ENCODE peak calls at places on chromosomes 4 and X, in four cellular contexts. One of them, this sample, is unnamed.

GRCh38 chrX:110032534-110033161 is 29.7 kb downstream of the TMEM164 start:
- DNase-seq in A549: no peak
- DNase-seq in HepG2: no peak
- DNase-seq in K562: no peak
- DNase-seq in this sample: no peak

GRCh38 chr4:112895785-112896184 is 153.7 kb upstream of the ANK2 start:
- DNase-seq in K562: no peak
- DNase-seq in A549: no peak
- DNase-seq in HepG2: no peak
- DNase-seq in this sample: peak

GRCh38 chr4:148539387-148539786 is 97.2 kb upstream of the NR3C2 start:
- DNase-seq in HepG2: no peak
- DNase-seq in K562: no peak
- DNase-seq in A549: no peak
- DNase-seq in this sample: no peak

GRCh38 chrX:149312936-149313432 is 192.1 kb downstream of the IDS start:
- DNase-seq in HepG2: no peak
- DNase-seq in A549: no peak
- DNase-seq in K562: no peak
- DNase-seq in this sample: no peak

GRCh38 chr4:163948920-163949455 is 454.5 kb downstream of the TMA16 start:
- DNase-seq in K562: no peak
- DNase-seq in HepG2: no peak
- DNase-seq in A549: no peak
- DNase-seq in this sample: no peak

GRCh38 chr4:186749611-186750281 is 26.1 kb upstream of the FAT1 start:
- DNase-seq in K562: no peak
- DNase-seq in A549: no peak
- DNase-seq in HepG2: peak
- DNase-seq in this sample: no peak

GRCh38 chr4:1337376-1337831 is 9.6 kb upstream of the UVSSA start:
- DNase-seq in A549: no peak
- DNase-seq in K562: no peak
- DNase-seq in HepG2: peak
- DNase-seq in this sample: no peak

GRCh38 chrX:117063224-117063623 is 600.4 kb upstream of the CT83 start:
- DNase-seq in HepG2: no peak
- DNase-seq in K562: no peak
- DNase-seq in A549: no peak
- DNase-seq in this sample: no peak

GRCh38 chr4:180665481-180665880 is 1577.7 kb upstream of the TENM3 start:
- DNase-seq in HepG2: no peak
- DNase-seq in K562: no peak
- DNase-seq in A549: no peak
- DNase-seq in this sample: no peak

GRCh38 chrX:39513836-39514235 is 583.9 kb downstream of the BCOR start:
- DNase-seq in A549: peak
- DNase-seq in K562: peak
- DNase-seq in HepG2: no peak
- DNase-seq in this sample: no peak

GRCh38 chr4:3250438-3250955 is 1.5 kb downstream of the MSANTD1 start:
- DNase-seq in K562: no peak
- DNase-seq in HepG2: peak
- DNase-seq in A549: no peak
- DNase-seq in this sample: peak

GRCh38 chrX:107834273-107835201 is 8.9 kb downstream of the MID2 start:
- DNase-seq in K562: no peak
- DNase-seq in A549: no peak
- DNase-seq in HepG2: no peak
- DNase-seq in this sample: no peak

GRCh38 chr4:48792348-48793006 is 12.4 kb upstream of the FRYL start:
- DNase-seq in K562: no peak
- DNase-seq in HepG2: no peak
- DNase-seq in A549: no peak
- DNase-seq in this sample: no peak

GRCh38 chrX:38837389-38837788 is 36.1 kb downstream of the MID1IP1 start:
- DNase-seq in A549: no peak
- DNase-seq in K562: no peak
- DNase-seq in HepG2: no peak
- DNase-seq in this sample: no peak

GRCh38 chr4:153641532-153641931 is 42.5 kb upstream of the TLR2 start:
- DNase-seq in K562: no peak
- DNase-seq in A549: no peak
- DNase-seq in HepG2: no peak
- DNase-seq in this sample: no peak

GRCh38 chr4:70158576-70158975 is 4.5 kb downstream of the PRR27 start:
- DNase-seq in K562: no peak
- DNase-seq in HepG2: no peak
- DNase-seq in A549: no peak
- DNase-seq in this sample: peak
- TF ChIP-seq NR3C1 in K562: no peak
- TF ChIP-seq NR3C1 in HepG2: no peak
- TF ChIP-seq NR3C1 in A549: no peak
- TF ChIP-seq NR3C1 in this sample: no peak

GRCh38 chr4:8235686-8236085 is 33.9 kb upstream of the HTRA3 start:
- DNase-seq in A549: no peak
- DNase-seq in HepG2: no peak
- DNase-seq in K562: no peak
- DNase-seq in this sample: no peak
- TF ChIP-seq NR3C1 in A549: no peak
- TF ChIP-seq NR3C1 in HepG2: no peak
- TF ChIP-seq NR3C1 in K562: no peak
- TF ChIP-seq NR3C1 in this sample: no peak

DNA sequence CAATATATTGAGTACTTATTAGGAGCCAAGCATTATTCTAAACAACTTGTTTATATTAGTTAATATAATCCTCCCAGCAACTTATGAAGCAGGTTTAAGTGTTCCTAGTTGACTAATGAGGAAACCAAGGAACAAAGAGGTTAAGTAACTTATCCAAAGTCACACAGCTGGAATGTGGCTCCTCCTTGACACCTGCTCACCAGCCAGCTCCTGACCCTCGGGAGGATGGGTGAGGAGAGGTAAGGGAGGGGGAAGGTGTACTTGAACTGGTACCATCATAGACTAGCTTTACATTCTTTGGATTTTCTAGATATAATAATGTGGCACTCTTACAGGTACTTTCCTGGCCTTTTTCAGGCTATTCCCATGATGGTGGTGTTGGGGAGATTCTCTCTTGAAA is 50.7 kb downstream of the ARHGEF38 start:
- DNase-seq in K562: no peak
- DNase-seq in HepG2: no peak
- DNase-seq in A549: no peak
- DNase-seq in this sample: no peak
- TF ChIP-seq NR3C1 in K562: no peak
- TF ChIP-seq NR3C1 in HepG2: no peak
- TF ChIP-seq NR3C1 in A549: no peak
- TF ChIP-seq NR3C1 in this sample: no peak

GRCh38 chr4:73220815-73221214 is 37.8 kb downstream of the ANKRD17 start:
- DNase-seq in A549: no peak
- DNase-seq in HepG2: no peak
- DNase-seq in K562: no peak
- DNase-seq in this sample: no peak

GRCh38 chr4:73221734-73222133 is 36.9 kb downstream of the ANKRD17 start:
- DNase-seq in K562: no peak
- DNase-seq in A549: no peak
- DNase-seq in HepG2: no peak
- DNase-seq in this sample: no peak

GRCh38 chr4:73224886-73225285 is 33.7 kb downstream of the ANKRD17 start:
- DNase-seq in K562: no peak
- DNase-seq in HepG2: no peak
- DNase-seq in A549: no peak
- DNase-seq in this sample: no peak

GRCh38 chr4:73223258-73223651 is 35.3 kb downstream of the ANKRD17 start:
- DNase-seq in HepG2: no peak
- DNase-seq in K562: no peak
- DNase-seq in A549: peak
- DNase-seq in this sample: no peak

DNA sequence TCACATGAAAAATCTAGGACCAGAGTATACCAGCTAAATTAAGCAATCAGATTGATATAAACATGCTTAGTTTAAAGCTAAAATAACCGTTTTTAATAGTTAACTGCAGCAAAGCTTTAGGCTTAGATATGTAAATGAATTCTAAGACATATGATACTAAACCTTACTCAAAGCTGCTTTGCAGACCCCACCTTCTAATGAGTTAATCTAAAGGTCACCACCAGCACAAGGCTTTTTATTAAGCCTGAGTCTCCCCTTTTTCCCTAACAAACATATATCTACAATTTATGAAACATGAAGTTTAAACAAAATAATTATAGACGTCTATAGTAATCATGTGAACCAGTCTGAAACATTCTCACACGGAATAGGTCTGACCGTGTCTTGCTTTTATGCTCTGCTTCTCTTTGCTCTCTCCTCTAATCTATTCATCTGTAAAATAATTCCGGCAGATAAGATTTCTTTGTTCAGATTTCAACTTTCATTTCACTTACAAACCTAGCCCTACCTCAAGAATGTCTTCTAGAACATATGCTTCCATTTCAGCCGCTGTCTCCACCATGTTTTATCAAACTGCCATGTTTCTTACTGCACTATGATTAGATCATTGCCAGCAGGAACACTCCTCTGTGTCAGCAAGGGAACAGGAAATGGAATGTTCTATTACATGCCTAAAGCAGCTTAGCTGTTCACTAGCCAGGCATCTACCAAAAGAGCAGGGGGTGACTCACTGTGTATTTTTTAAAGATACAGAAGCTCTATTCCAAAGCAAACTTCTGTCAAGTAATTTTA is 35.9 kb downstream of the ANKRD17 start:
- DNase-seq in HepG2: peak
- DNase-seq in A549: peak
- DNase-seq in K562: peak
- DNase-seq in this sample: no peak
- TF ChIP-seq NR3C1 in HepG2: no peak
- TF ChIP-seq NR3C1 in A549: no peak
- TF ChIP-seq NR3C1 in K562: no peak
- TF ChIP-seq NR3C1 in this sample: no peak

GRCh38 chrX:6849711-6850415 is 297.6 kb upstream of the STS start:
- DNase-seq in A549: no peak
- DNase-seq in K562: no peak
- DNase-seq in HepG2: no peak
- DNase-seq in this sample: no peak
- TF ChIP-seq NR3C1 in A549: no peak
- TF ChIP-seq NR3C1 in K562: no peak
- TF ChIP-seq NR3C1 in HepG2: no peak
- TF ChIP-seq NR3C1 in this sample: no peak

GRCh38 chr4:85883180-85883579 is 408.2 kb downstream of the ARHGAP24 start:
- DNase-seq in K562: no peak
- DNase-seq in HepG2: no peak
- DNase-seq in A549: no peak
- DNase-seq in this sample: no peak
- TF ChIP-seq NR3C1 in K562: no peak
- TF ChIP-seq NR3C1 in HepG2: no peak
- TF ChIP-seq NR3C1 in A549: no peak
- TF ChIP-seq NR3C1 in this sample: no peak

GRCh38 chrX:134761788-134762187 is 103.5 kb upstream of the PLAC1 start:
- DNase-seq in K562: no peak
- DNase-seq in A549: peak
- DNase-seq in HepG2: peak
- DNase-seq in this sample: no peak
- TF ChIP-seq NR3C1 in K562: no peak
- TF ChIP-seq NR3C1 in A549: no peak
- TF ChIP-seq NR3C1 in HepG2: no peak
- TF ChIP-seq NR3C1 in this sample: no peak

DNA sequence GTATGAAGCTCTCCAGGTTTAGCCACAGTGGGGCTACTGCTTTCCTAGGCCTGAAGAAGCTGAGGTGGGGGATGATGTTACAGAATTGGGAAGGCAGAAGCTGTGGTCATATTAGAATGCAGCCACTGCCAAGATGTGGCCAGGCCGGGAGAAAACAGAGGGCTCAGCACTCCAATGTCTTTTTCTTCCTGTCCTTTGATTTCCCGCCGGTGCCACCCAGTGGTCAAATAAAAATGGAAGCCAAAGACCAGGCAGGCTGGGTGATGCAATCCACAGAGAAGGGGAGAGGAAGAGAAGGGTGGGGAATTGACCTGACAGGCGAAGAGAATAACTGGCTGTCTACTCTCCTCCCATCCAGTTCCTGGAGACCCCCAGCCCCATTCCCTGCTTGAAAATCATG is 94.9 kb upstream of the SHISA3 start:
- DNase-seq in K562: peak
- DNase-seq in A549: peak
- DNase-seq in HepG2: peak
- DNase-seq in this sample: peak
- TF ChIP-seq NR3C1 in K562: no peak
- TF ChIP-seq NR3C1 in A549: no peak
- TF ChIP-seq NR3C1 in HepG2: no peak
- TF ChIP-seq NR3C1 in this sample: no peak

GRCh38 chr4:77861500-77861899 is 1.1 kb upstream of the MRPL1 start:
- DNase-seq in A549: no peak
- DNase-seq in HepG2: peak
- DNase-seq in K562: no peak
- DNase-seq in this sample: no peak

GRCh38 chr4:77862478-77863216 is at the start of gene MRPL1:
- DNase-seq in A549: peak
- DNase-seq in HepG2: peak
- DNase-seq in K562: peak
- DNase-seq in this sample: peak

GRCh38 chr4:77856152-77856551 is 6.5 kb upstream of the MRPL1 start:
- DNase-seq in A549: no peak
- DNase-seq in HepG2: no peak
- DNase-seq in K562: no peak
- DNase-seq in this sample: no peak

GRCh38 chr4:77854431-77855111 is 8.1 kb upstream of the MRPL1 start:
- DNase-seq in HepG2: no peak
- DNase-seq in A549: no peak
- DNase-seq in K562: no peak
- DNase-seq in this sample: no peak

DNA sequence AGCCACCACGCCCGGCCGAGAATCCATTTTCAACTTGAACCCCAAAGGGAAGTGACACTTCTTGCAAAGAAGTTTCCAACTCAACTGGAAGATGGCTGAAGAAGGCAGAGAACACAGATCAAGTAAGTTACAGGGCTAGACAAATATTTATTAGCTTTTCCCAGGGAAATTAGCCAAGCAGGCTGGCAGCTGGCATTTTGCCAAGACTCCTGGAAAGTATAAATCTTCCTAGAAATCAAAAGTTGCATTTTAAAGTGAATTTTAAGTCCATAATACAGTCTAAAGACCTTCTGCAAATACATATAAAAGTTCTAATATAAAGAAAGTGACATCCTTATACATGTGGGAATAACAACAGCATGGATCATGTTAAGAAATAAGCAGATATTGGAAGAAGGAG is 3.4 kb upstream of the MRPL1 start:
- DNase-seq in HepG2: no peak
- DNase-seq in K562: no peak
- DNase-seq in A549: no peak
- DNase-seq in this sample: no peak
- TF ChIP-seq NR3C1 in HepG2: no peak
- TF ChIP-seq NR3C1 in K562: no peak
- TF ChIP-seq NR3C1 in A549: no peak
- TF ChIP-seq NR3C1 in this sample: no peak

This sample was measured in WTC11.